ENCODE peak calls at places on chromosomes 2 and 18, in four cellular contexts. F, X, W and C are unnamed samples.

GRCh38 chr2:190599073-190599472 is 49.8 kb upstream of the NAB1 start:
- DNase-seq in W (peak; percentile 23), F (no peak), X (no peak), C (no peak)

GRCh38 chr2:26457695-26458364 is 20.1 kb downstream of the OTOF start:
- DNase-seq in W (no peak), X (no peak), F (no peak), C (no peak)

GRCh38 chr2:108184421-108184820 is 55.3 kb upstream of the SULT1C3 start:
- DNase-seq in W (peak; percentile 39), X (no peak), F (no peak), C (no peak)

GRCh38 chr2:181300600-181301291 is 156.4 kb upstream of the ITGA4 start:
- DNase-seq in F (no peak), W (no peak), X (no peak), C (no peak)

GRCh38 chr2:149819356-149819957 is 231.9 kb upstream of the MMADHC start:
- DNase-seq in W (peak; percentile 22), X (no peak), F (no peak), C (no peak)

GRCh38 chr2:1512321-1513289 is 99.3 kb downstream of the TPO start:
- DNase-seq in W (no peak), X (no peak), F (no peak), C (no peak)

GRCh38 chr2:43636616-43637015 is 444 bp upstream of the PLEKHH2 start:
- DNase-seq in X (no peak), W (no peak), F (no peak), C (no peak)

GRCh38 chr2:114259389-114259788 is 183.1 kb upstream of the DPP10 start:
- DNase-seq in X (no peak), F (no peak), W (no peak), C (no peak)

GRCh38 chr18:2699001-2699400 is 43.5 kb downstream of the SMCHD1 start:
- DNase-seq in W (no peak), F (no peak), X (no peak), C (no peak)

GRCh38 chr18:3529077-3529476 is 79.1 kb downstream of the TGIF1 start:
- DNase-seq in W (no peak), F (no peak), X (no peak), C (no peak)

GRCh38 chr2:207107551-207107950 is 58.2 kb downstream of the KLF7 start:
- DNase-seq in W (no peak), X (no peak), F (no peak), C (no peak)

GRCh38 chr2:111897924-111898702 is at the start of gene MERTK:
- DNase-seq in X (peak; percentile 90), F (peak; percentile 54), W (no peak), C (peak; percentile 92)

GRCh38 chr2:219388127-219388844 is 574 bp upstream of the DNPEP start:
- DNase-seq in F (peak; percentile 71), W (peak; percentile 80), X (peak; percentile 99), C (peak; percentile 99)

GRCh38 chr2:219912530-219912929 is 285.1 kb downstream of the SLC4A3 start:
- DNase-seq in X (peak; percentile 73), F (no peak), W (peak; percentile 5), C (peak; percentile 15)

GRCh38 chr2:152694161-152694661 is 23.1 kb downstream of the PRPF40A start:
- DNase-seq in F (no peak), W (peak; percentile 17), X (no peak), C (no peak)

GRCh38 chr2:62045017-62045543 is 139.6 kb downstream of the COMMD1 start:
- DNase-seq in W (peak; percentile 19), F (no peak), X (no peak), C (no peak)

GRCh38 chr2:212488611-212489010 is 50.0 kb downstream of the ERBB4 start:
- DNase-seq in X (no peak), F (no peak), W (no peak), C (no peak)

GRCh38 chr2:76711490-76711889 is 810.7 kb downstream of the LRRTM4 start:
- DNase-seq in X (no peak), W (no peak), F (no peak), C (no peak)

GRCh38 chr2:197515277-197515797 is 529 bp upstream of the MOB4 start:
- DNase-seq in X (no peak), F (no peak), W (no peak), C (peak; percentile 7)

GRCh38 chr18:77103991-77104521 is 28.5 kb downstream of the MBP start:
- DNase-seq in W (no peak), X (no peak), F (no peak), C (no peak)

GRCh38 chr18:77101410-77102245 is 31.0 kb downstream of the MBP start:
- DNase-seq in F (peak; percentile 99), W (peak; percentile 96), X (peak; percentile 92), C (no peak)

GRCh38 chr18:77105021-77105420 is 27.6 kb downstream of the MBP start:
- DNase-seq in F (no peak), X (no peak), W (no peak), C (no peak)

GRCh38 chr18:77102246-77103040 is 30.1 kb downstream of the MBP start:
- DNase-seq in W (peak; percentile 59), X (no peak), F (peak; percentile 74), C (no peak)

DNA sequence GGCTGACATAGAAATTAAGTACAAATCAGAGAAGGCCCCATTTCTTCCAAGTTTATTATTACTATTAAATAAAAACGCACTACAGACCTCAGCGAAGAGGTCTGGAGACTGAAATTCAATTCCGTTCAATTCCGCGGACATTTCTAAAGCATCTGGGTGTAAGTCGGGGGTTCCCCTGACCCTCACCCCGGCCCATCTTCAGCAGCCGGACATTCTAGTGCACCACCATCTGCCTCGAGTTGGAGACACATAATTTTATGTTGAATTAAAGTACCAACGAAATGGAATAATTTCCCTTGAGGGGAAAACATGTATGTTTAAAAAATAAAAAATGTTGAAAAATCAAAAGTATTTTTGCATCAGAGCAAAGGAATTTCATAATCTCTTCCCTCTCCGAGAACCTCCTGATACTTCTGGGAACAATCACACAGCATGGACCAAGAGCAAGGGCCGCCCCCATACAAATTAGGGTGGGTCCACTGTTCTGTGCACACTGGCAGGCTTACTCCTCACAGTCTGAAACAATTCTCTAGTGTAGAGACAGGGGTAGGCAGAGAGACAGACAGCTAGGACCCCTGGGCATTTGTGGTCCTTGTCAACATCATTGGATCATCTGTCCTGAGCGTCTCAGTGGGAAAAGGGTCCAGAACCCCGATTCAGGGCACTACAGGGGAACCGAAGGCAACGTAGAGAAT is 29.3 kb downstream of the MBP start:
- DNase-seq in X (no peak), F (no peak), W (no peak), C (no peak)
- TF ChIP-seq CTCF in X (no peak), F (no peak), W (no peak), C (no peak)

GRCh38 chr2:226427538-226428307 is 371.9 kb downstream of the IRS1 start:
- DNase-seq in F (peak; percentile 86), W (peak; percentile 96), X (no peak), C (no peak)
- TF ChIP-seq CTCF in F (no peak), W (peak; percentile 7), X (no peak), C (no peak)

GRCh38 chr2:85246348-85246747 is 81.4 kb downstream of the TGOLN2 start:
- DNase-seq in W (peak; percentile 52), X (no peak), F (no peak), C (no peak)

GRCh38 chr2:85248741-85249524 is 78.9 kb downstream of the TGOLN2 start:
- DNase-seq in W (peak; percentile 96), X (peak; percentile 59), F (peak; percentile 96), C (no peak)

GRCh38 chr2:85251070-85251616 is 76.6 kb downstream of the TGOLN2 start:
- DNase-seq in W (no peak), X (no peak), F (no peak), C (no peak)

GRCh38 chr2:85247591-85247990 is 80.2 kb downstream of the TGOLN2 start:
- DNase-seq in X (no peak), F (no peak), W (no peak), C (no peak)

GRCh38 chr2:85250045-85250444 is 77.7 kb downstream of the TGOLN2 start:
- DNase-seq in F (no peak), W (no peak), X (no peak), C (no peak)
- TF ChIP-seq CTCF in F (no peak), W (no peak), X (no peak), C (no peak)

GRCh38 chr2:126482582-126483464 is 173.1 kb upstream of the GYPC start:
- DNase-seq in W (no peak), F (no peak), X (no peak), C (peak; percentile 9)
- TF ChIP-seq CTCF in W (no peak), F (no peak), X (no peak), C (peak; percentile 24)

GRCh38 chr2:17851731-17852585 is 26.5 kb upstream of the KCNS3 start:
- DNase-seq in F (peak; percentile 60), X (peak; percentile 16), W (peak; percentile 66), C (peak; percentile 63)

GRCh38 chr2:17857016-17857415 is 21.5 kb upstream of the KCNS3 start:
- DNase-seq in W (peak; percentile 57), X (no peak), F (peak; percentile 65), C (no peak)

GRCh38 chr2:17858064-17858463 is 20.4 kb upstream of the KCNS3 start:
- DNase-seq in F (no peak), X (no peak), W (no peak), C (no peak)

GRCh38 chr2:17850151-17850550 is 28.3 kb upstream of the KCNS3 start:
- DNase-seq in X (no peak), F (no peak), W (no peak), C (no peak)

GRCh38 chr2:17853799-17854198 is 24.7 kb upstream of the KCNS3 start:
- DNase-seq in W (no peak), X (no peak), F (no peak), C (no peak)
- TF ChIP-seq CTCF in W (no peak), X (no peak), F (no peak), C (no peak)

DNA sequence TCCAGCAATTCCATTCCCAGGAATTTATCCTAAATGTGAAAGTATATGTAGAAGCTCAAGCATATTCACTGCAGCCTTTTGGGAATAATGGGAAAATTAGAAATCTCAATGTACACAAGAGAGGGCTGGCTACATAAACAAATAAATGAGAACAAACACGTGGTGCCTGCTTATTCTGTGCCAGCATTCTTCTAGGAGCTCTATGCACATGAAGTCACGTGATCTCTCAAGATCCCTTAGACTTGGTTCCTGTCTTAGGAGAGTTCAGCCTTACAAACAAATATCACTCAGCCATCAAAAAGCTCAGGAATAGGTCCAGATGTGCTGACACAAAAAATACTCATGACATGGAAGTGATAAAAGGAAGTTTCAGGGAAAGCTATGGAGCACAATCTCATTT is 92.8 kb upstream of the SP3 start:
- DNase-seq in W (no peak), F (no peak), X (no peak), C (no peak)
- TF ChIP-seq CTCF in W (no peak), F (no peak), X (no peak), C (no peak)